ENCODE peak calls at places on chromosomes 6 and 20, in seven cellular contexts. X, U, G, H, A, Z and W are unnamed samples.

GRCh38 chr6:69026243-69026642 is 391.2 kb downstream of the ADGRB3 start:
- DNase-seq in X (no peak), U (no peak), G (no peak), H (no peak), A (no peak), Z (no peak), W (peak)

GRCh38 chr6:87391334-87391733 is 16.4 kb upstream of the CFAP206 start:
- DNase-seq in X (peak), U (no peak), G (no peak), H (no peak), A (peak), Z (peak), W (peak)

GRCh38 chr6:34979218-34979617 is 90.2 kb downstream of the ANKS1A start:
- DNase-seq in X (no peak), U (no peak), G (no peak), H (no peak), A (no peak), Z (no peak), W (no peak)

GRCh38 chr6:147950623-147950987 is 392.0 kb upstream of the SASH1 start:
- DNase-seq in X (peak), U (no peak), G (no peak), H (peak), A (peak), Z (no peak), W (peak)

GRCh38 chr6:11381801-11382513 is 149.5 kb upstream of the NEDD9 start:
- DNase-seq in X (no peak), U (no peak), G (no peak), H (no peak), A (no peak), Z (no peak), W (no peak)

GRCh38 chr6:168097221-168097620 is 18.2 kb upstream of the FRMD1 start:
- DNase-seq in X (no peak), U (no peak), G (no peak), H (peak), A (no peak), Z (no peak), W (no peak)

GRCh38 chr6:141107562-141108160 is 1025.1 kb upstream of the GJE1 start:
- DNase-seq in X (no peak), U (peak), G (no peak), H (no peak), A (peak), Z (no peak), W (peak)

GRCh38 chr6:161901740-161902426 is 628.0 kb upstream of the AGPAT4 start:
- DNase-seq in X (no peak), U (no peak), G (no peak), H (no peak), A (no peak), Z (peak), W (no peak)

GRCh38 chr6:88725111-88725711 is 238.2 kb downstream of the RNGTT start:
- DNase-seq in X (peak), U (no peak), G (peak), H (peak), A (peak), Z (peak), W (no peak)
- TF ChIP-seq CTCF in X (peak), U (peak), G (peak), H (peak), A (peak), Z (peak), W (no peak)

DNA sequence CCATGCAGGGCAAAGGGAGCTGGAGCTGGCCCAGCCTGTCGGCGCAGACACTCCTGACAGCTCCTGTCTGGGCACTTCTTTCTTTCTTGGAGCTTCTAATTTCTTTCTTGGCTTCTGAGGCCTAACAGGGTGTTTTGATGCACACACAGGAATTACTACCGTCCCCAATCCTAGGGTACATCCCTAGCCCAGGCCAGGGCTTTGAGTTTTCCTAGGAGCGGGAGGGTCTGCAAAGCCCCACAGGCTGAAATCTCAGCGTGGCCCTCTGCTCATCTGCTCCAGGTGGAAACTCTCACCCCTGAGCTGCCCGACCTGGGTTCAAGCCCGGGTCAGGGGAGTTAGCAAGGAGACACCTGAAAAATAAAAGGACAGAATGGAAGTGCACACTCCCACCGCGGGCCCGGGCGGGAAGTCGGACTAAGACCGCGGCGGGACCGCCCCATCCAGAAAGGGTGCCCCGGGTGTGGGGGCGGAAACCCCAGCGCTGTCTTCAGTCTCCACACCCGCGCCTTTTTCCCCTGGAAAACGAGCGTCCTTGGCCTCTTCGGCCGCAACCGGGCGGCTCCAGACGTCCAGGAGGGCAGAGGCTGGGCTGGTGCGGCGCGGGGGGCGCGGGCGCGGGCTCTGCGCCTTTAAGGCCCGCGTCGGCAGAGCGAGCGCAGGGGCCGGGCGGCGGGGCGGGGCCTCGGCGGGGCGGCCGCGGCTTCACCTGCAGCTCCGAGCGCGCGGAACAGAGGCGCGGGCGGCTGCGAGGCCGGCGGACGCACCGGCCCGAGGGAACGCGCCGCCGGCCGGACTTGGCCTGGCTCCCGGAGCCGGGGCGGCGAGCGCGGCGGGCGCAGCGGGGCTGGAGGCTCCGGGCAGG is at the start of gene CDH4:
- DNase-seq in X (peak), U (no peak), G (no peak), H (no peak), A (no peak), Z (peak), W (peak)
- H3K4me3 ChIP-seq in X (peak), U (no peak), G (no peak), H (peak), A (peak), Z (peak), W (peak)

DNA sequence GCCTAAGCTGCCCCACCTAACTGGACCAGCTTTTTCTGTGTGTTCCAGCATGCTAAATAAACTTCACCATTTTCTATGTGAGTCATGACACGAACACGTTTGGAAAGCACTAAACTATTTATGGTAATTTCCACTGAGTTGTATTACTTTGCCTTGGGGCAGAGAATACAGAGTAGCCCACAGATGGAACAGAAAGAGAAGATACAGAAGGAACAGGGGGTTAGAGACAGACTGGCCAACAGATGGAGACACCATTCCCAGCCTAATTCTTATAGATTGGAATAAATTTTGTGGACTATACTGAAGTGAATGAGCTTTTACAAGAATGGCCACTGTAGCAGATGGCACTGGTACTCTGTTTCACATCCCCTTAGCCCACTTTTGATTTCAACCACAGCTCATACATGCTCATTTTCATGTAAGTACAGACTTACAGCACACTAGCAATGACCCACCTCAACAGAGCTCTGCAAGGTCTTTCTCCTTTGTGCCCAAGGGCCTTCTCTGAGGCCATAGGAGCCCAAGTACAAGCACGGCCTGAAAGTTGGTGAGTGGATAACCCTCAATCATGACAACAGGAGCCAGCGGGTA is 13.1 kb upstream of the NT5DC1 start:
- DNase-seq in X (peak), U (no peak), G (no peak), H (no peak), A (peak), Z (no peak), W (peak)
- TF ChIP-seq CTCF in X (no peak), U (peak), G (no peak), H (no peak), A (no peak), Z (no peak), W (peak)

GRCh38 chr6:119620846-119621570 is 271.4 kb upstream of the MAN1A1 start:
- DNase-seq in X (peak), U (no peak), G (no peak), H (no peak), A (peak), Z (no peak), W (peak)
- H3K4me3 ChIP-seq in X (no peak), U (no peak), G (no peak), H (no peak), A (no peak), Z (no peak), W (no peak)

GRCh38 chr6:88916615-88917198 is 46.7 kb downstream of the RNGTT start:
- DNase-seq in X (no peak), U (no peak), G (no peak), H (no peak), A (no peak), Z (no peak), W (no peak)

GRCh38 chr6:88921734-88922133 is 41.7 kb downstream of the RNGTT start:
- DNase-seq in X (no peak), U (no peak), G (no peak), H (no peak), A (no peak), Z (no peak), W (no peak)

GRCh38 chr6:88920777-88921728 is 42.4 kb downstream of the RNGTT start:
- DNase-seq in X (no peak), U (no peak), G (no peak), H (no peak), A (peak), Z (no peak), W (no peak)

GRCh38 chr6:88920088-88920487 is 43.3 kb downstream of the RNGTT start:
- DNase-seq in X (no peak), U (no peak), G (no peak), H (no peak), A (no peak), Z (no peak), W (no peak)

DNA sequence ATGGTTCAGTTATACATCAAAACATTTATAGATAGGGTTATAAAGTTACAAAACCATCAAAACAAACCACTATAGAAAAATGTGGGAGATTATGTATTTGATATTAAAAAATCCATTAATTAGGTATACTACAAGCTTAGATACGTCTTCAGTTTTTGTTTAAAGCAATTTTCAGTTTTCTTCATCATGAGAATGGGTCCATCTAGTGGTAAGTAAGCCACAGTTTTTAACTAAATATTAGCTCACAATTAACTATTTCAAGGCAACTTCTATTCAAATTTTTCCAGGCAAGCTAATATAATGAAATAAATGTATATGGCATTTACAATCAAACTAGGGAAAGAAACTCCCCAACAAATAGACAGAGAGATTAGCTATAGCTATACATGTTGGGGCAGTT is 44.4 kb downstream of the RNGTT start:
- DNase-seq in X (peak), U (no peak), G (no peak), H (no peak), A (peak), Z (no peak), W (no peak)
- TF ChIP-seq CTCF in X (peak), U (peak), G (peak), H (no peak), A (peak), Z (peak), W (no peak)